ENCODE peak calls at places on chromosomes 1 and 21, in five cellular contexts. V, I, T, Y and O are unnamed samples.
A peak's percentile ranks its signal among the peaks of the same experiment; 100 is the strongest.

GRCh38 chr1:204520834-204521709 is 4.9 kb downstream of the MDM4 start:
- DNase-seq in V (no peak), I (no peak), T (no peak), Y (peak; percentile 26), O (peak; percentile 76)

GRCh38 chr1:218211241-218211640 is 73.9 kb upstream of the RRP15 start:
- DNase-seq in V (no peak), I (no peak), T (no peak), Y (no peak), O (no peak)

GRCh38 chr21:17444828-17445227 is 68.0 kb upstream of the CXADR start:
- DNase-seq in V (no peak), I (no peak), T (no peak), Y (no peak), O (no peak)

GRCh38 chr1:170807432-170807831 is 127.9 kb upstream of the MROH9 start:
- DNase-seq in V (no peak), I (no peak), T (no peak), Y (peak; percentile 29), O (peak; percentile 19)

GRCh38 chr1:40750326-40750975 is 33.1 kb upstream of the KCNQ4 start:
- DNase-seq in V (no peak), I (no peak), T (no peak), Y (no peak), O (no peak)

GRCh38 chr1:234214129-234214910 is 158.9 kb upstream of the COA6 start:
- DNase-seq in V (no peak), I (peak; percentile 6), T (peak; percentile 76), Y (no peak), O (peak; percentile 78)

GRCh38 chr1:28835237-28835650 is 23.3 kb downstream of the OPRD1 start:
- DNase-seq in V (no peak), I (no peak), T (peak; percentile 97), Y (no peak), O (no peak)

GRCh38 chr1:189619682-189620332 is 857.9 kb downstream of the BRINP3 start:
- DNase-seq in V (no peak), I (peak; percentile 71), T (peak; percentile 88), Y (no peak), O (peak; percentile 93)

GRCh38 chr1:6770727-6771567 is 14.3 kb upstream of the CAMTA1 start:
- DNase-seq in V (no peak), I (no peak), T (no peak), Y (peak; percentile 46), O (no peak)

GRCh38 chr1:26138974-26139558 is 19.8 kb upstream of the FAM110D start:
- DNase-seq in V (no peak), I (no peak), T (no peak), Y (no peak), O (peak; percentile 69)

GRCh38 chr1:94741510-94741909 is 78.6 kb upstream of the SLC44A3 start:
- DNase-seq in V (no peak), I (no peak), T (no peak), Y (no peak), O (no peak)

GRCh38 chr1:212234431-212235298 is 50.5 kb upstream of the PPP2R5A start:
- DNase-seq in V (no peak), I (peak; percentile 69), T (no peak), Y (peak; percentile 87), O (peak; percentile 96)

GRCh38 chr21:25039461-25040380 is 567.6 kb downstream of the MRPL39 start:
- DNase-seq in V (no peak), I (peak; percentile 22), T (peak; percentile 83), Y (no peak), O (peak; percentile 59)

GRCh38 chr1:32335619-32335950 is 448 bp downstream of the MARCKSL1 start:
- DNase-seq in V (no peak), I (no peak), T (peak; percentile 70), Y (no peak), O (peak; percentile 63)

GRCh38 chr1:34500451-34500850 is 254.4 kb upstream of the GJB5 start:
- DNase-seq in V (no peak), I (no peak), T (no peak), Y (no peak), O (no peak)

GRCh38 chr21:22020221-22020620 is 1022.0 kb downstream of the NCAM2 start:
- DNase-seq in V (no peak), I (no peak), T (peak; percentile 46), Y (no peak), O (no peak)

GRCh38 chr1:6918286-6918907 is 133.1 kb downstream of the CAMTA1 start:
- DNase-seq in V (no peak), I (no peak), T (no peak), Y (no peak), O (no peak)

GRCh38 chr1:70980361-70980760 is 67.3 kb downstream of the PTGER3 start:
- DNase-seq in V (no peak), I (no peak), T (no peak), Y (no peak), O (no peak)

GRCh38 chr1:101288491-101288944 is 51.7 kb downstream of the S1PR1 start:
- DNase-seq in V (no peak), I (peak; percentile 70), T (peak; percentile 74), Y (peak; percentile 47), O (peak; percentile 99)

GRCh38 chr1:179353546-179353945 is 12.2 kb upstream of the AXDND1 start:
- DNase-seq in V (no peak), I (no peak), T (no peak), Y (peak; percentile 8), O (no peak)

GRCh38 chr1:33288976-33289857 is 31.7 kb downstream of the A3GALT2 start:
- DNase-seq in V (no peak), I (no peak), T (no peak), Y (no peak), O (no peak)

GRCh38 chr1:161185282-161185682 is 8.0 kb upstream of the B4GALT3 start:
- DNase-seq in V (no peak), I (no peak), T (peak; percentile 78), Y (peak; percentile 77), O (no peak)

GRCh38 chr1:167722870-167723251 is 1.1 kb downstream of the MPZL1 start:
- DNase-seq in V (no peak), I (no peak), T (no peak), Y (no peak), O (peak; percentile 18)

GRCh38 chr1:53475661-53476060 is 16.5 kb downstream of the DMRTB1 start:
- DNase-seq in V (no peak), I (no peak), T (no peak), Y (no peak), O (no peak)

GRCh38 chr1:24929876-24930702 is at the start of gene RUNX3:
- DNase-seq in V (peak; percentile 92), I (no peak), T (peak; percentile 35), Y (no peak), O (peak; percentile 77)

GRCh38 chr21:42684109-42684916 is 30.9 kb downstream of the PDE9A start:
- DNase-seq in V (no peak), I (no peak), T (no peak), Y (peak; percentile 36), O (no peak)